ENCODE peak calls at places on chromosomes 2 and 18, in five cellular contexts. X, J, U, K and G are unnamed samples.

GRCh38 chr2:207483066-207483465 is 46.7 kb upstream of the CREB1 start:
- DNase-seq in J (no peak), X (no peak), U (no peak), K (no peak), G (no peak)

GRCh38 chr2:28643911-28644334 is 107.7 kb upstream of the PPP1CB start:
- DNase-seq in J (peak; percentile 95), K (no peak), U (peak; percentile 83), X (no peak), G (peak; percentile 46)

GRCh38 chr18:79687806-79688205 is 8.2 kb downstream of the CTDP1 start:
- DNase-seq in J (peak; percentile 48), U (peak; percentile 13), X (no peak), K (no peak), G (no peak)

GRCh38 chr2:31238906-31239841 is 5.2 kb downstream of the EHD3 start:
- DNase-seq in J (no peak), U (peak; percentile 7), X (no peak), K (no peak), G (no peak)

GRCh38 chr2:241272722-241273551 is 42.5 kb downstream of the HDLBP start:
- DNase-seq in K (peak; percentile 58), J (peak; percentile 23), U (peak; percentile 64), X (peak; percentile 54), G (peak; percentile 49)

GRCh38 chr18:52813637-52814416 is 473.8 kb downstream of the DCC start:
- DNase-seq in X (no peak), U (no peak), J (no peak), K (no peak), G (no peak)

GRCh38 chr2:47520825-47521665 is 118.1 kb downstream of the MSH2 start:
- DNase-seq in J (no peak), K (peak; percentile 84), X (no peak), U (peak; percentile 48), G (peak; percentile 79)

GRCh38 chr2:240785424-240786335 is 34.3 kb downstream of the KIF1A start:
- DNase-seq in U (no peak), J (no peak), X (peak; percentile 12), K (peak; percentile 54), G (no peak)

GRCh38 chr18:2723207-2723606 is 67.7 kb downstream of the SMCHD1 start:
- DNase-seq in X (no peak), J (no peak), U (no peak), K (no peak), G (no peak)

GRCh38 chr2:102185347-102185746 is 1.5 kb upstream of the IL1RL2 start:
- DNase-seq in K (peak; percentile 38), J (no peak), U (peak; percentile 77), X (no peak), G (no peak)

GRCh38 chr2:13698847-13699246 is 933.7 kb upstream of the LRATD1 start:
- DNase-seq in J (no peak), K (no peak), X (no peak), U (no peak), G (no peak)

GRCh38 chr18:59228361-59228760 is 8.4 kb downstream of the GRP start:
- DNase-seq in X (no peak), K (no peak), U (peak; percentile 4), J (no peak), G (no peak)

GRCh38 chr18:59736061-59736460 is 38.8 kb upstream of the CCBE1 start:
- DNase-seq in J (no peak), K (no peak), X (no peak), U (no peak), G (no peak)

GRCh38 chr2:27720004-27720551 is 51.4 kb upstream of the MRPL33 start:
- DNase-seq in K (peak; percentile 80), J (peak; percentile 98), U (peak; percentile 94), X (no peak), G (no peak)

GRCh38 chr2:979286-979928 is 28.8 kb downstream of the SNTG2 start:
- DNase-seq in U (no peak), J (no peak), X (no peak), K (no peak), G (no peak)

GRCh38 chr2:148124271-148124670 is 103.4 kb downstream of the MBD5 start:
- DNase-seq in J (no peak), X (no peak), K (no peak), U (no peak), G (no peak)

GRCh38 chr2:64988420-64989125 is 626 bp upstream of the SLC1A4 start:
- DNase-seq in J (peak; percentile 69), X (peak; percentile 59), K (peak; percentile 80), U (peak; percentile 89), G (peak; percentile 53)

GRCh38 chr2:25617948-25618646 is 55.3 kb downstream of the DTNB start:
- DNase-seq in X (no peak), J (peak; percentile 55), K (no peak), U (peak; percentile 86), G (no peak)

GRCh38 chr18:23071285-23071684 is 64.0 kb upstream of the CABLES1 start:
- DNase-seq in K (peak; percentile 92), U (peak; percentile 16), J (peak; percentile 66), X (no peak), G (no peak)

GRCh38 chr18:79856119-79857080 is 58.7 kb downstream of the KCNG2 start:
- DNase-seq in J (no peak), U (peak; percentile 41), K (peak; percentile 37), X (no peak), G (no peak)

GRCh38 chr2:229980440-229981184 is 58.3 kb downstream of the FBXO36 start:
- DNase-seq in J (peak; percentile 92), U (peak; percentile 90), K (peak; percentile 18), X (no peak), G (no peak)

GRCh38 chr18:50507120-50507590 is 52.7 kb upstream of the MAPK4 start:
- DNase-seq in U (peak; percentile 38), K (peak; percentile 19), X (no peak), J (peak; percentile 16), G (peak; percentile 59)

GRCh38 chr2:128485761-128486639 is 167.3 kb upstream of the HS6ST1 start:
- DNase-seq in U (no peak), K (no peak), X (no peak), J (no peak), G (no peak)

GRCh38 chr2:178397002-178397605 is 53.9 kb downstream of the PRKRA start:
- DNase-seq in X (no peak), K (peak; percentile 8), J (peak; percentile 62), U (peak; percentile 71), G (peak; percentile 55)

GRCh38 chr2:130756041-130756720 is 841 bp downstream of the AMER3 start:
- DNase-seq in U (peak; percentile 13), K (peak; percentile 8), X (no peak), J (no peak), G (no peak)

GRCh38 chr18:68734311-68734710 is 19.4 kb upstream of the TMX3 start:
- DNase-seq in K (no peak), X (no peak), U (no peak), J (no peak), G (no peak)

GRCh38 chr2:95295376-95295775 is 1.8 kb upstream of the KCNIP3 start:
- DNase-seq in J (no peak), K (no peak), X (no peak), U (no peak), G (no peak)

GRCh38 chr2:109422071-109422757 is 191.6 kb downstream of the SEPTIN10 start:
- DNase-seq in U (no peak), K (no peak), X (no peak), J (no peak), G (no peak)